ENCODE peak calls at places on chromosome 3, in seven cellular contexts. H is PC-3, K is pancreas, Z is tibial nerve, G is RWPE2, X is neural progenitor cell, M is transverse colon. V is an unnamed sample.

GRCh38 chr3:194204793-194205065 is 68.8 kb downstream of the HES1 start:
- DNase-seq in H (peak; percentile 10), K (no peak), Z (no peak), G (no peak), X (peak; percentile 37), M (no peak), V (no peak)

GRCh38 chr3:158522737-158523136 is 48.3 kb upstream of the MLF1 start:
- DNase-seq in H (peak; percentile 27), K (no peak), Z (no peak), G (no peak), X (no peak), M (no peak), V (no peak)

GRCh38 chr3:3191675-3192480 is 12.4 kb upstream of the CRBN start:
- DNase-seq in H (no peak), K (no peak), Z (no peak), G (no peak), X (no peak), M (no peak), V (no peak)

GRCh38 chr3:33402936-33403335 is 37.3 kb downstream of the UBP1 start:
- DNase-seq in H (no peak), K (no peak), Z (no peak), G (no peak), X (no peak), M (no peak), V (no peak)

GRCh38 chr3:31039145-31039544 is 144.7 kb upstream of the GADL1 start:
- DNase-seq in H (no peak), K (no peak), Z (no peak), G (no peak), X (no peak), M (no peak), V (no peak)

GRCh38 chr3:8663177-8664061 is 18.8 kb upstream of the SSUH2 start:
- DNase-seq in H (peak; percentile 92), K (peak; percentile 56), Z (peak; percentile 41), G (no peak), X (peak; percentile 90), M (peak; percentile 63), V (peak; percentile 6)

GRCh38 chr3:6120786-6121185 is 740.1 kb upstream of the GRM7 start:
- DNase-seq in H (no peak), K (no peak), Z (no peak), G (no peak), X (no peak), M (no peak), V (no peak)

GRCh38 chr3:29649815-29650547 is 369.1 kb downstream of the RBMS3 start:
- DNase-seq in H (peak; percentile 59), K (peak; percentile 16), Z (no peak), G (no peak), X (no peak), M (peak; percentile 11), V (no peak)

GRCh38 chr3:157512534-157512933 is 9.3 kb upstream of the VEPH1 start:
- DNase-seq in H (no peak), K (no peak), Z (no peak), G (no peak), X (no peak), M (no peak), V (no peak)

GRCh38 chr3:156024904-156025303 is 95.5 kb upstream of the KCNAB1 start:
- DNase-seq in H (peak; percentile 23), K (no peak), Z (no peak), G (no peak), X (peak; percentile 76), M (no peak), V (no peak)

GRCh38 chr3:49387721-49388120 is 24.1 kb downstream of the RHOA start:
- DNase-seq in H (peak; percentile 83), K (no peak), Z (no peak), G (no peak), X (no peak), M (no peak), V (no peak)

GRCh38 chr3:120460217-120460616 is 9.4 kb upstream of the FSTL1 start:
- DNase-seq in H (no peak), K (no peak), Z (no peak), G (no peak), X (no peak), M (no peak), V (no peak)

GRCh38 chr3:65402597-65402996 is 636.1 kb downstream of the MAGI1 start:
- DNase-seq in H (peak; percentile 83), K (no peak), Z (no peak), G (peak; percentile 78), X (no peak), M (peak; percentile 30), V (no peak)

GRCh38 chr3:171860830-171861535 is 17.8 kb downstream of the TMEM212 start:
- DNase-seq in H (no peak), K (no peak), Z (no peak), G (no peak), X (no peak), M (no peak), V (no peak)

GRCh38 chr3:171862392-171862791 is 19.2 kb downstream of the TMEM212 start:
- DNase-seq in H (no peak), K (no peak), Z (no peak), G (no peak), X (no peak), M (no peak), V (no peak)

GRCh38 chr3:171865191-171865865 is 22.2 kb downstream of the TMEM212 start:
- DNase-seq in H (no peak), K (no peak), Z (no peak), G (no peak), X (no peak), M (no peak), V (no peak)

GRCh38 chr3:171863920-171864319 is 20.8 kb downstream of the TMEM212 start:
- DNase-seq in H (no peak), K (no peak), Z (no peak), G (no peak), X (no peak), M (no peak), V (no peak)

DNA sequence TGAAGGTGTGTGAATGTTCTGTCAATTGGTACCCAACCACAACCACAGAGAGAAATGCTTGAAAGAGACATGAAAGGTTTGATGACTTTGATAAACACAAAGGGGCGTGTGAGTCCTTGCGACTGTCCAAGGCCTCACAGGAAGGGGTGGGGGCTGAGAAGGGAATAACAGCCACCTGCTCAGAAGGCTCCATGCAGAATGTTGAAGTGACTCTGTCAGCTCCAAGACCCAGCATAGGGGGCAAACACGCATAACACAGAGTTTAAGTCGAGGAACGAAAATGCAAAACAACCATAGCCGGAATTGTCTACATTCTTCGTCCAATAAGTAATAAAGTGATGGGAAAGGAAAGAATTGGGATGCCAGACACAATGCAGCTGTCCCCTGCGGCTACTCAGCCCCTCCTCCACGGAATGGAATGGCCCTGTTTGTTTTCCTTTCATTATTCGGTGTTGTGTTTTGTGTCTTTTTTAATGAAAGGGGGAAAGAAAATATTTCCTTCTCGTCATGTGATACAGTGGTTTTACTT is 19.9 kb downstream of the TMEM212 start:
- DNase-seq in H (no peak), K (no peak), Z (no peak), G (no peak), X (peak; percentile 27), M (no peak), V (no peak)
- H3K27ac ChIP-seq in H (no peak overlapping the region), K (no peak overlapping the region), Z (no peak overlapping the region), G (no peak overlapping the region), X (no peak overlapping the region), M (no peak overlapping the region), V (no peak overlapping the region)

GRCh38 chr3:59607628-59608027 is 557.8 kb upstream of the CFAP20DC start:
- DNase-seq in H (peak; percentile 14), K (no peak), Z (no peak), G (no peak), X (no peak), M (no peak), V (no peak)
- TF ChIP-seq CTCF in H (peak; percentile 33), K (no peak), Z (no peak), G (peak; percentile 15), X (no peak), M (no peak), V (no peak)

DNA sequence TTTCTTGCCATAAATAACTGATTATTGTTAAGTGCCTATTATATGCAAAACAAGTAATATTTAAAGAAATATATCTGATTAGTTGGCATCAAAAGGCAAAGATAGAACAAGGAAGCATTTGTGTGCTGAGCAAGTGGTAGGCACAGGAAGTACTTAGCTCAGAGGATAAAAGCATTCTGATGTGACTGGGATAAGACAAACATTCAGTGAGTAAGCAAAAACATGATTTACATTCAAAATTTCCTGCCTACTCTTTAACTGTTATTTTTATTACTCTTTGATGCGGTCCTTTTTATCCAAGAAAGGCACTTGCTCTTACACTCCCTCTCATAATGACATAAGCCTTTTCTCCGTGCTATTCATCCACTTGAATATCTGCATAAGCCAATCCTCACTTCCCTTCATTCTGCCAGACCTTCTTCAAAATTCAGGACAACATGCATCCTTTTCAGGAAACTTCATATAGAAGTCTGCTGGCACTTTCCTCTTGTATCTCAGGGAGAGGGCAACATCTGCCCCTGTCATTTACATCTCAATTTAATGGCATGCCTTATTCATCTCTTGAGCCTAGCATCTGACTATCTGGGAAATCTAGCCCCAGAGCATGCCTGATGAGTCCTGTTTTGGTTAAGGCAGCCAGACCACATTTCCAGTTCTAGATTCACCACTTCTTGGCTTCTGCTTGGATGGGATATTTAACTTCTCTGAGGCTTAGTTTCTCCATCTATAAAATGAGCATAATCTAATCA is 478.2 kb upstream of the ROBO2 start:
- DNase-seq in H (peak; percentile 15), K (no peak), Z (no peak), G (no peak), X (no peak), M (no peak), V (no peak)
- H3K9me3 ChIP-seq in H (no peaks in the 10 kb centered on the region), K (no peaks in the 10 kb centered on the region), Z (no peaks in the 10 kb centered on the region), G (no peaks in the 10 kb centered on the region), X (no peaks in the 10 kb centered on the region), M (no peaks in the 10 kb centered on the region), V (no peaks in the 10 kb centered on the region)

GRCh38 chr3:37026851-37027250 is 33.5 kb downstream of the MLH1 start:
- DNase-seq in H (no peak), K (no peak), Z (no peak), G (no peak), X (no peak), M (no peak), V (no peak)
- H3K27ac ChIP-seq in H (no peak overlapping the region), K (no peak overlapping the region), Z (no peak overlapping the region), G (no peak overlapping the region), X (no peak overlapping the region), M (no peak overlapping the region), V (no peak overlapping the region)

GRCh38 chr3:144552642-144553041 is 581.0 kb downstream of the DIPK2A start:
- DNase-seq in H (no peak), K (no peak), Z (no peak), G (no peak), X (no peak), M (no peak), V (no peak)

GRCh38 chr3:144553301-144553700 is 581.7 kb downstream of the DIPK2A start:
- DNase-seq in H (no peak), K (no peak), Z (no peak), G (no peak), X (peak; percentile 27), M (no peak), V (no peak)

GRCh38 chr3:144557515-144557914 is 585.9 kb downstream of the DIPK2A start:
- DNase-seq in H (no peak), K (no peak), Z (no peak), G (no peak), X (no peak), M (no peak), V (no peak)

GRCh38 chr3:144556392-144556791 is 584.8 kb downstream of the DIPK2A start:
- DNase-seq in H (peak; percentile 3), K (no peak), Z (no peak), G (no peak), X (no peak), M (no peak), V (no peak)
- TF ChIP-seq CTCF in H (no peak), K (no peak), Z (no peak), G (no peak), X (no peak), M (no peak), V (no peak)

GRCh38 chr3:14891135-14892132 is 55.9 kb upstream of the NR2C2 start:
- DNase-seq in H (no peak), K (no peak), Z (no peak), G (no peak), X (no peak), M (no peak), V (no peak)
- H3K9me3 ChIP-seq in H (no peaks in the 10 kb centered on the region), K (no peaks in the 10 kb centered on the region), Z (no peaks in the 10 kb centered on the region), G (no peaks in the 10 kb centered on the region), X (no peaks in the 10 kb centered on the region), M (no peaks in the 10 kb centered on the region), V (no peaks in the 10 kb centered on the region)